ENCODE peak calls at places on chromosomes 6 and 20, in four cellular contexts. One of them, this sample, is unnamed. For H3K4me1, the result is how much of the 10 kb centered on the place peaks cover.

GRCh38 chr20:5080384-5080877 is 39.3 kb downstream of the PCNA start:
- DNase-seq in cardiac muscle cell: no peak
- DNase-seq in A549: no peak
- DNase-seq in colonic mucosa: no peak
- DNase-seq in this sample: no peak

GRCh38 chr20:4813839-4814695 is 92.4 kb downstream of the PRND start:
- DNase-seq in colonic mucosa: no peak
- DNase-seq in A549: no peak
- DNase-seq in cardiac muscle cell: no peak
- DNase-seq in this sample: peak

GRCh38 chr6:108897371-108897770 is 49.1 kb downstream of the ARMC2 start:
- DNase-seq in A549: no peak
- DNase-seq in cardiac muscle cell: no peak
- DNase-seq in colonic mucosa: no peak
- DNase-seq in this sample: no peak

GRCh38 chr6:167795874-167796667 is 30.6 kb upstream of the AFDN start:
- DNase-seq in A549: no peak
- DNase-seq in colonic mucosa: peak
- DNase-seq in cardiac muscle cell: no peak
- DNase-seq in this sample: peak

GRCh38 chr6:75431379-75431778 is 62.2 kb downstream of the FILIP1 start:
- DNase-seq in colonic mucosa: no peak
- DNase-seq in cardiac muscle cell: peak
- DNase-seq in A549: no peak
- DNase-seq in this sample: no peak

GRCh38 chr6:33621396-33622388 is 570 bp downstream of the ITPR3 start:
- DNase-seq in A549: no peak
- DNase-seq in colonic mucosa: peak
- DNase-seq in cardiac muscle cell: no peak
- DNase-seq in this sample: peak

GRCh38 chr6:41377071-41377470 is 41.7 kb downstream of the NCR2 start:
- DNase-seq in A549: no peak
- DNase-seq in colonic mucosa: no peak
- DNase-seq in cardiac muscle cell: no peak
- DNase-seq in this sample: no peak

GRCh38 chr20:39057143-39057542 is 95.0 kb downstream of the DHX35 start:
- DNase-seq in A549: no peak
- DNase-seq in cardiac muscle cell: no peak
- DNase-seq in colonic mucosa: no peak
- DNase-seq in this sample: no peak

GRCh38 chr6:159788757-159789376 is 535 bp downstream of the TCP1 start:
- DNase-seq in A549: peak
- DNase-seq in cardiac muscle cell: peak
- DNase-seq in colonic mucosa: peak
- DNase-seq in this sample: peak

GRCh38 chr6:168605964-168606363 is 165.0 kb downstream of the SMOC2 start:
- DNase-seq in cardiac muscle cell: no peak
- DNase-seq in colonic mucosa: no peak
- DNase-seq in A549: no peak
- DNase-seq in this sample: no peak

GRCh38 chr6:145539831-145540230 is 195.5 kb downstream of the EPM2A start:
- DNase-seq in A549: no peak
- DNase-seq in cardiac muscle cell: no peak
- DNase-seq in colonic mucosa: no peak
- DNase-seq in this sample: no peak

GRCh38 chr6:116393430-116393829 is 22.7 kb downstream of the DSE start:
- DNase-seq in colonic mucosa: no peak
- DNase-seq in cardiac muscle cell: no peak
- DNase-seq in A549: no peak
- DNase-seq in this sample: no peak

GRCh38 chr6:28443112-28443773 is at the start of gene ZSCAN23:
- DNase-seq in cardiac muscle cell: peak
- DNase-seq in A549: no peak
- DNase-seq in colonic mucosa: peak
- DNase-seq in this sample: peak

GRCh38 chr6:10513544-10513943 is 7.6 kb upstream of the GCNT2 start:
- DNase-seq in A549: no peak
- DNase-seq in cardiac muscle cell: no peak
- DNase-seq in colonic mucosa: no peak
- DNase-seq in this sample: no peak

GRCh38 chr20:38317422-38317821 is 13.5 kb downstream of the BPI start:
- DNase-seq in colonic mucosa: no peak
- DNase-seq in A549: no peak
- DNase-seq in cardiac muscle cell: no peak
- DNase-seq in this sample: no peak

GRCh38 chr6:72966628-72967280 is 258.5 kb downstream of the KHDC1L start:
- DNase-seq in A549: no peak
- DNase-seq in cardiac muscle cell: no peak
- DNase-seq in colonic mucosa: no peak
- DNase-seq in this sample: no peak

GRCh38 chr6:142372348-142372747 is 70.5 kb downstream of the ADGRG6 start:
- DNase-seq in A549: no peak
- DNase-seq in colonic mucosa: no peak
- DNase-seq in cardiac muscle cell: no peak
- DNase-seq in this sample: no peak

DNA sequence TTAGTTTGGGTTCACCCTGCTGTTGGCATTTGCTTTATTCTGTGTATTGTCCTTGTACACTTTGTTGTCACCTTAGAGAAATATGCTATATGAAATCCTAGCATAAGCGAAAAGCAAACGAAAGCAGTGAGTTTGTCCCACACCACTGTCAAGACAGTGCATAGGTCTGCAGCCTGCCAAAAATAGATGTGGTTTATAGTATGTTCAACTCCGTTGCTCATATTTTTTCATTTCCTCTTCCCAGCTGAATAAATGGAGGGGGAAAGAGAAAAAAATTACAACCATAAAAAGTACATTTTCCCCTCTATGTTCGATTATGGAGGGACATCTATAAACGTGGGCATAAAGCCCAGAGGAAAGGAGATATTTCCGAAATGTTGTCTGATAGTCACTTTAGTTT is 25.8 kb downstream of the PRL start:
- DNase-seq in cardiac muscle cell: no peak
- DNase-seq in colonic mucosa: no peak
- DNase-seq in A549: no peak
- DNase-seq in this sample: no peak
- H3K27ac ChIP-seq in cardiac muscle cell: no peak
- H3K27ac ChIP-seq in colonic mucosa: no peak
- H3K27ac ChIP-seq in A549: no peak
- H3K27ac ChIP-seq in this sample: no peak

GRCh38 chr20:58378056-58378455 is 11.0 kb upstream of the VAPB start:
- DNase-seq in A549: no peak
- DNase-seq in colonic mucosa: no peak
- DNase-seq in cardiac muscle cell: no peak
- DNase-seq in this sample: no peak
- H3K4me1 ChIP-seq in A549: under half
- H3K4me1 ChIP-seq in colonic mucosa: under half
- H3K4me1 ChIP-seq in cardiac muscle cell: under half
- H3K4me1 ChIP-seq in this sample: under half

GRCh38 chr6:45036101-45036500 is 292.0 kb upstream of the RUNX2 start:
- DNase-seq in cardiac muscle cell: no peak
- DNase-seq in A549: no peak
- DNase-seq in colonic mucosa: no peak
- DNase-seq in this sample: no peak
- H3K27ac ChIP-seq in cardiac muscle cell: no peak
- H3K27ac ChIP-seq in A549: no peak
- H3K27ac ChIP-seq in colonic mucosa: no peak
- H3K27ac ChIP-seq in this sample: no peak

DNA sequence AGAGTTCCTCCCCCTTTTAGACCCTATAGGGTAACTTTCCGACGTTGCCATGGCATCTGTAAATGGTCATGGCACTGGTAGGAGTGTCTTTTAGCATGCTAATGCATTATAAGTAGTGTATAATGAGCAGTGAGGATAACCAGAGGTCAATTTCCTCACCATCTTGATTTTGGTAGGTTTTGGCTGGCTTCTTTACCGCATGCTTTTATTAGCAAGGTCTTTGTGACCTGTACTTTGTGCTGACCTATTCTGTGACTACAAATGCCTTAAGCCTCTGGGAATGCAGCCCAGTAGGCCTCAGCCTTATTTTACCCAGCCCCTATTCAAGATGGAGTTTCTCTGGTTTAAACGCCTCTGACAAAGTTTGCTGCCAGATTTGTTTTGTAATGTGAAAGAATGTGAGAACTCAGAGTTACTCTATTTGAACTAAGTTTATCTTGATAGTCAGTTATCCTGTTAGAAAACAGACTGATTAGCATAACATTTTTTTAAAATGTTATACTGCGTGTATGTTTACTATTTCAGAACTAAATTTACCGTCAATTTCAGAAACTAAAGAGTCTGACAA is 111.3 kb upstream of the PRSS16 start:
- DNase-seq in A549: no peak
- DNase-seq in colonic mucosa: no peak
- DNase-seq in cardiac muscle cell: no peak
- DNase-seq in this sample: no peak
- H3K4me1 ChIP-seq in A549: under half
- H3K4me1 ChIP-seq in colonic mucosa: under half
- H3K4me1 ChIP-seq in cardiac muscle cell: under half
- H3K4me1 ChIP-seq in this sample: under half

GRCh38 chr6:44113396-44113795 is 13.9 kb downstream of the MRPL14 start:
- DNase-seq in A549: peak
- DNase-seq in cardiac muscle cell: no peak
- DNase-seq in colonic mucosa: no peak
- DNase-seq in this sample: no peak

GRCh38 chr6:44109212-44109611 is 18.0 kb downstream of the MRPL14 start:
- DNase-seq in A549: no peak
- DNase-seq in colonic mucosa: no peak
- DNase-seq in cardiac muscle cell: no peak
- DNase-seq in this sample: no peak

GRCh38 chr6:44110966-44111365 is 16.3 kb downstream of the MRPL14 start:
- DNase-seq in A549: no peak
- DNase-seq in colonic mucosa: no peak
- DNase-seq in cardiac muscle cell: no peak
- DNase-seq in this sample: no peak

GRCh38 chr6:44110005-44110681 is 17.1 kb downstream of the MRPL14 start:
- DNase-seq in colonic mucosa: no peak
- DNase-seq in cardiac muscle cell: no peak
- DNase-seq in A549: no peak
- DNase-seq in this sample: no peak

DNA sequence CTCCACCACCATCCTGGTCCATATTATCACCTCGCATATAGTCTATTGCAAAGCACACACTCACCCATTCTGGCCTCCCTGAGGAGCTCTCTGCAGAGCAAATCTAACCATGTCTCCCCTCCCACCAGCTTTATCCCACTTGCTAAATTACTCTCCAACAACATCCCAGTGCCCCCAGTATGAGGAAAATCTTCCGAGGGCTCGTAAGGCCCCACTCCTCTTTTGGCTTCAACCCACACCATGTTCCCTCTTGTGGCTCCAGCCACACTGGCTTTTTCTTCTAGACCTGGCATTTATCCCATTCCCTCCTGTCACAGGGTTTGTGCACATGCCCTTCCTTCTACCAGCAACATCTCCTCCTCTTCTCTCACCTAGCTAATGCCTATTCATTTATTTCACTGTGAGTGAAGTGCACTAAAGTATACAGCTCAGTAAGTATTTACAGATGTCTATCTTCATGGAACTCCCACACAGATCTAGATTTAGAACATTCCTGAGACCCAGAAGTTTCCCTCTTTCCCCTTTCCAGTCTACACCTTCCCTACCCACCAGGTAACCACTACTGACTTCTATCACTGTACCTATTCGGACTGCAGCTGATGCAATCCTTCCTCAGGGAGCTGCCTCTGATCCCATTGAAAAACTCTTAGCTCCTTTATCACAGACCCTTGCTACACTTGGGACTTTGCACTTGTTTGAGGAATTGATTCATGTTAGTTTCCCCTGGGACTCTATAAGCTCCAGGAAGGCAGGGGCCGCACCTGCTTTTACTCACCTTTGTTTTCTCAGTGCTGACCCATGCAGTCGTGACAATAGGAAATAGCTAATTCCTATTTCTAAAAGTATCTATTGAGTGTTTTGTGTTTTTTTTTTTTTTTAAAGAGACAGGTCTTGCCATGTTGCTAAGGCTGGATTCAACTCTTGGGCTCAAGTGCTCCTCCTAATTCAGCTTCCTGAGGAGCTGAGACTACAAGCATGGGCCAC is 15.5 kb downstream of the MRPL14 start:
- DNase-seq in cardiac muscle cell: no peak
- DNase-seq in colonic mucosa: no peak
- DNase-seq in A549: no peak
- DNase-seq in this sample: no peak
- H3K27ac ChIP-seq in cardiac muscle cell: no peak
- H3K27ac ChIP-seq in colonic mucosa: peak
- H3K27ac ChIP-seq in A549: no peak
- H3K27ac ChIP-seq in this sample: no peak

GRCh38 chr20:31716351-31716750 is 6.3 kb downstream of the BCL2L1 start:
- DNase-seq in cardiac muscle cell: no peak
- DNase-seq in colonic mucosa: no peak
- DNase-seq in A549: no peak
- DNase-seq in this sample: no peak

GRCh38 chr20:31715766-31716165 is 6.9 kb downstream of the BCL2L1 start:
- DNase-seq in cardiac muscle cell: no peak
- DNase-seq in colonic mucosa: no peak
- DNase-seq in A549: no peak
- DNase-seq in this sample: no peak

GRCh38 chr20:31718952-31719643 is 3.6 kb downstream of the BCL2L1 start:
- DNase-seq in colonic mucosa: peak
- DNase-seq in A549: no peak
- DNase-seq in cardiac muscle cell: no peak
- DNase-seq in this sample: no peak

GRCh38 chr20:31717478-31717946 is 5.2 kb downstream of the BCL2L1 start:
- DNase-seq in A549: no peak
- DNase-seq in cardiac muscle cell: no peak
- DNase-seq in colonic mucosa: no peak
- DNase-seq in this sample: no peak

GRCh38 chr20:31716818-31717477 is 5.7 kb downstream of the BCL2L1 start:
- DNase-seq in A549: no peak
- DNase-seq in colonic mucosa: no peak
- DNase-seq in cardiac muscle cell: no peak
- DNase-seq in this sample: no peak
- H3K4me1 ChIP-seq in A549: half or more
- H3K4me1 ChIP-seq in colonic mucosa: under half
- H3K4me1 ChIP-seq in cardiac muscle cell: under half
- H3K4me1 ChIP-seq in this sample: under half

GRCh38 chr20:62806383-62807050 is 1.9 kb downstream of the OGFR start:
- DNase-seq in A549: no peak
- DNase-seq in cardiac muscle cell: no peak
- DNase-seq in colonic mucosa: no peak
- DNase-seq in this sample: no peak
- H3K27ac ChIP-seq in A549: peak
- H3K27ac ChIP-seq in cardiac muscle cell: no peak
- H3K27ac ChIP-seq in colonic mucosa: peak
- H3K27ac ChIP-seq in this sample: no peak

GRCh38 chr20:19254086-19254821 is 41.8 kb downstream of the SLC24A3 start:
- DNase-seq in cardiac muscle cell: no peak
- DNase-seq in colonic mucosa: no peak
- DNase-seq in A549: no peak
- DNase-seq in this sample: no peak
- H3K4me1 ChIP-seq in cardiac muscle cell: under half
- H3K4me1 ChIP-seq in colonic mucosa: under half
- H3K4me1 ChIP-seq in A549: under half
- H3K4me1 ChIP-seq in this sample: under half

GRCh38 chr20:32152421-32153155 is 43.1 kb downstream of the TM9SF4 start:
- DNase-seq in A549: no peak
- DNase-seq in cardiac muscle cell: no peak
- DNase-seq in colonic mucosa: peak
- DNase-seq in this sample: no peak
- H3K27ac ChIP-seq in A549: no peak
- H3K27ac ChIP-seq in cardiac muscle cell: no peak
- H3K27ac ChIP-seq in colonic mucosa: no peak
- H3K27ac ChIP-seq in this sample: no peak

This sample was measured in Peyer's patch.